ENCODE peak calls at places on chromosome 20, in six cellular contexts. U is body of pancreas; W is CD8-positive, alpha-beta memory T cell; L is fibroblast of lung; T is adrenal gland; C is upper lobe of right lung. P is an unnamed sample. For H3K4me1 and H3K9me3, the result is how much of the 10 kb centered on the place peaks cover.

GRCh38 chr20:10696650-10697049 is 22.9 kb upstream of the JAG1 start:
- DNase-seq in U (peak), W (no peak), L (no peak), T (no peak), C (no peak), P (no peak)

GRCh38 chr20:48705208-48706115 is 122.3 kb downstream of the PREX1 start:
- DNase-seq in U (no peak), W (no peak), L (no peak), T (no peak), C (no peak), P (no peak)

GRCh38 chr20:57738484-57738883 is 28.7 kb upstream of the PMEPA1 start:
- DNase-seq in U (no peak), W (no peak), L (no peak), T (no peak), C (no peak), P (no peak)

GRCh38 chr20:38659613-38659880 is 57.9 kb downstream of the ARHGAP40 start:
- DNase-seq in U (no peak), W (no peak), L (no peak), T (no peak), C (no peak), P (no peak)

GRCh38 chr20:18857640-18858039 is 44.1 kb downstream of the SCP2D1 start:
- DNase-seq in U (no peak), W (no peak), L (peak), T (no peak), C (no peak), P (no peak)

GRCh38 chr20:45833883-45834796 is 541 bp downstream of the SNX21 start:
- DNase-seq in U (peak), W (peak), L (peak), T (peak), C (peak), P (peak)

GRCh38 chr20:14189794-14190402 is 147.5 kb downstream of the FLRT3 start:
- DNase-seq in U (no peak), W (no peak), L (peak), T (no peak), C (no peak), P (no peak)

GRCh38 chr20:47196091-47197081 is 160.1 kb downstream of the ZMYND8 start:
- DNase-seq in U (peak), W (peak), L (peak), T (peak), C (peak), P (peak)

GRCh38 chr20:50194831-50195523 is 4.3 kb downstream of the CEBPB start:
- DNase-seq in U (no peak), W (no peak), L (no peak), T (no peak), C (no peak), P (no peak)

GRCh38 chr20:5674176-5674660 is 76.0 kb upstream of the SHLD1 start:
- DNase-seq in U (no peak), W (no peak), L (peak), T (no peak), C (no peak), P (no peak)

GRCh38 chr20:49278817-49279676 is 1.2 kb upstream of the ZNFX1 start:
- DNase-seq in U (peak), W (no peak), L (no peak), T (peak), C (no peak), P (no peak)

GRCh38 chr20:15380770-15381169 is 1043.4 kb upstream of the FLRT3 start:
- DNase-seq in U (no peak), W (no peak), L (no peak), T (no peak), C (no peak), P (no peak)

GRCh38 chr20:3887870-3888614 is 1.1 kb upstream of the PANK2 start:
- DNase-seq in U (no peak), W (no peak), L (peak), T (no peak), C (no peak), P (no peak)

GRCh38 chr20:44028868-44029847 is 114.5 kb downstream of the TOX2 start:
- DNase-seq in U (no peak), W (no peak), L (no peak), T (no peak), C (no peak), P (no peak)

GRCh38 chr20:23049201-23049932 is at the start of gene THBD:
- DNase-seq in U (peak), W (no peak), L (peak), T (peak), C (peak), P (peak)

GRCh38 chr20:23436681-23437080 is 2.8 kb upstream of the CSTL1 start:
- DNase-seq in U (no peak), W (no peak), L (no peak), T (no peak), C (no peak), P (no peak)

GRCh38 chr20:19726126-19726525 is 31.9 kb upstream of the RIN2 start:
- DNase-seq in U (no peak), W (no peak), L (peak), T (no peak), C (no peak), P (no peak)

GRCh38 chr20:2701671-2702081 is 9.1 kb downstream of the EBF4 start:
- DNase-seq in U (no peak), W (no peak), L (no peak), T (no peak), C (no peak), P (no peak)

GRCh38 chr20:50182336-50182735 is 8.3 kb upstream of the CEBPB start:
- DNase-seq in U (no peak), W (no peak), L (no peak), T (no peak), C (no peak), P (no peak)

GRCh38 chr20:2878515-2878914 is 5.2 kb downstream of the PTPRA start:
- DNase-seq in U (no peak), W (no peak), L (no peak), T (no peak), C (no peak), P (no peak)

GRCh38 chr20:42179768-42180167 is 561.6 kb upstream of the CHD6 start:
- DNase-seq in U (no peak), W (no peak), L (no peak), T (no peak), C (no peak), P (no peak)

GRCh38 chr20:47453167-47453782 is 48.4 kb upstream of the NCOA3 start:
- DNase-seq in U (no peak), W (no peak), L (peak), T (no peak), C (no peak), P (no peak)

GRCh38 chr20:41134362-41135186 is 2.8 kb upstream of the PLCG1 start:
- DNase-seq in U (no peak), W (no peak), L (no peak), T (no peak), C (peak), P (no peak)

GRCh38 chr20:41131594-41132387 is 5.6 kb upstream of the PLCG1 start:
- DNase-seq in U (no peak), W (no peak), L (no peak), T (no peak), C (no peak), P (no peak)

GRCh38 chr20:41135187-41135887 is 2.0 kb upstream of the PLCG1 start:
- DNase-seq in U (peak), W (peak), L (no peak), T (peak), C (peak), P (no peak)

GRCh38 chr20:41135888-41136243 is 1.5 kb upstream of the PLCG1 start:
- DNase-seq in U (no peak), W (no peak), L (no peak), T (no peak), C (no peak), P (no peak)

GRCh38 chr20:41133709-41134361 is 3.5 kb upstream of the PLCG1 start:
- DNase-seq in U (no peak), W (peak), L (no peak), T (no peak), C (no peak), P (no peak)
- H3K4me1 ChIP-seq in U (under half), W (under half), L (under half), T (under half), C (under half), P (under half)

DNA sequence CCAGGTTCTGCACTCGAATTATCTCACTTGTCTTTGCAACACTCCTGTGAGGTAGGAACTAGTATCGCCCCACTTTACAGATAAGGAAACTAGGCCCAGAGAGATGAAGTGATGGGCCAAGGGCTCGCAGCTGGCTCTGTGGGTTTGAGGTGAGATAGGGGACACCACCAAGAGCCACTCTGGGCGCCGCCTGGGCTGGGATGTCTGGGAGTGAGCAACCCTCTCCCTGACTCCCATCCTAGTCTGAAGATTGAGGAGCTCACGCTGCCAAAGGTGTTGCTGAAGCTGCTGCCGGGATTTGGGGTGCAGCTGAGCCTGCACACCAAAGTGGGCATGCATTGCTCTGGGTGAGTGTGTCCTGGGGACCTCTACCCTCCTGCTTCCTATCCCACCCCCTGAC is 5.4 kb downstream of the BPIFB3 start:
- DNase-seq in U (no peak), W (no peak), L (no peak), T (no peak), C (peak), P (no peak)
- H3K4me3 ChIP-seq in U (no peak), W (no peak), L (no peak), T (no peak), C (no peak), P (no peak)

GRCh38 chr20:56208121-56208520 is 40.4 kb upstream of the MC3R start:
- DNase-seq in U (no peak), W (no peak), L (no peak), T (no peak), C (no peak), P (no peak)

GRCh38 chr20:56215115-56215514 is 33.4 kb upstream of the MC3R start:
- DNase-seq in U (no peak), W (no peak), L (no peak), T (no peak), C (no peak), P (no peak)

GRCh38 chr20:56211051-56211450 is 37.5 kb upstream of the MC3R start:
- DNase-seq in U (no peak), W (no peak), L (no peak), T (no peak), C (no peak), P (no peak)

GRCh38 chr20:56207656-56208055 is 40.9 kb upstream of the MC3R start:
- DNase-seq in U (no peak), W (no peak), L (no peak), T (no peak), C (no peak), P (no peak)

DNA sequence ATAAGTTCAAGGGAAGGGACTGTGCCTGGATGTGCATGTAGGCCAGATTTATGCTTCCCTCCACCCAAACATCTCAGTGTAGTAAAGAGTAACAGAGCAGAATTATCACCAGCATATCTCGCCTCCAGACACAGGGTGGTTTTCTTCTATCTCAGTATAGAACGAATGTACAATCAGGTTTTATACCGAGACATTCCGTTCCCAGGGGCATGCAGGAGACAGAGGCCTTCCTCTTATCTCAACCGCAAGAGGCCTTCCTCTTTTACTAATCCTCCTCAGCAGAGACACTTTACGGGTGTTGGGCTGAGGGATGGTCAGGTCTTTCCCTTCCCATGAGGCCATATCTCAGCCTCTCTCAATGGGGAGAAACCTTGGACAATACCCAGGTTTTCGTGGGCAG is 36.5 kb upstream of the MC3R start:
- DNase-seq in U (no peak), W (no peak), L (no peak), T (no peak), C (no peak), P (no peak)
- H3K9me3 ChIP-seq in U (under half), W (under half), L (under half), T (under half), C (under half), P (under half)

DNA sequence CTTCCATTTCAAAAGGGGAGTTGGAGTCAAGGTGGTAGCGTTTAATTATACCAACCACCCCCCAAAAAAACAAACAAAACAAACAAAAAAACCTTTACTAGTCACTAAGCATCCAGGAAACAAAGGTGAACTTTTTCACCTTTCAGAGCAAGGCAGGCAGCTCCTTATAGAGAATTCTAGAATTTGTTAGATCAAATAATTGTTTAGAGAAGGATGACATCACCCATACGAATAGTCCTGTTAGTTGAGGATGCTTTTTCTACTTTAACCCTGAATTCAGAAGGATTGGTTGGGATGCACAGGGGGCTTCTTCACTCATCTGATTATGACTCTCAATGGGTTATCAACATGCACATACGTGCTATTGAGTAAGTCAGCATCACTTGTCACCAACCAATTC is 44.3 kb downstream of the GNAS start:
- DNase-seq in U (no peak), W (no peak), L (no peak), T (no peak), C (no peak), P (no peak)
- H3K4me1 ChIP-seq in U (half or more), W (under half), L (under half), T (half or more), C (half or more), P (half or more)

DNA sequence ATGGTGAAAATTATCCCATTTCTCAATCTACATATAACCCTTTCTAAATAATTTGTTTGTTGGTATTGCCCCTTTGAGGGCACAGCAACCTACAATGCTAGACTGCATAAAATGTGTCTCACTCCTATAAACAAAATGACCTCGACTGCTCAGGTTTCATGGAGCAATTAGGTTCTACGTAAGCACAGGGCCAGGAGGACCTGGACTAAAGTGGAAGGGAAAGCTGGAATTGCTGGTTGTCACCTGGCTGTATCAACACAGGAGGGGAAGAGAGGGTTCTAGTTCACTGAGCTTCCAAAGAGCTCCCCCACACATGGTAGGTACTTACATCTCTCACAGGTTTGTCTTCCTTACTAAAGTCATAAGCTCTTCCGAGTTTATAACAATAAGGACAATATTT is 51.0 kb downstream of the NCOA6 start:
- DNase-seq in U (no peak), W (no peak), L (no peak), T (no peak), C (no peak), P (no peak)
- H3K4me3 ChIP-seq in U (no peak), W (no peak), L (no peak), T (no peak), C (no peak), P (no peak)

GRCh38 chr20:55160996-55161395 is 685.6 kb downstream of the DOK5 start:
- DNase-seq in U (no peak), W (no peak), L (peak), T (no peak), C (no peak), P (no peak)
- H3K9me3 ChIP-seq in U (under half), W (under half), L (under half), T (under half), C (under half), P (under half)

GRCh38 chr20:52896348-52896747 is 75.8 kb upstream of the TSHZ2 start:
- DNase-seq in U (no peak), W (no peak), L (no peak), T (no peak), C (no peak), P (no peak)
- H3K4me1 ChIP-seq in U (under half), W (under half), L (under half), T (under half), C (under half), P (under half)

GRCh38 chr20:36462440-36463211 is 78.7 kb upstream of the MYL9 start:
- DNase-seq in U (peak), W (peak), L (peak), T (peak), C (peak), P (peak)

GRCh38 chr20:36463212-36464061 is 77.9 kb upstream of the MYL9 start:
- DNase-seq in U (no peak), W (no peak), L (no peak), T (no peak), C (no peak), P (no peak)

GRCh38 chr20:36467076-36467999 is 74.0 kb upstream of the MYL9 start:
- DNase-seq in U (peak), W (peak), L (peak), T (no peak), C (no peak), P (peak)

GRCh38 chr20:36466089-36466488 is 75.2 kb upstream of the MYL9 start:
- DNase-seq in U (no peak), W (no peak), L (no peak), T (no peak), C (no peak), P (no peak)

DNA sequence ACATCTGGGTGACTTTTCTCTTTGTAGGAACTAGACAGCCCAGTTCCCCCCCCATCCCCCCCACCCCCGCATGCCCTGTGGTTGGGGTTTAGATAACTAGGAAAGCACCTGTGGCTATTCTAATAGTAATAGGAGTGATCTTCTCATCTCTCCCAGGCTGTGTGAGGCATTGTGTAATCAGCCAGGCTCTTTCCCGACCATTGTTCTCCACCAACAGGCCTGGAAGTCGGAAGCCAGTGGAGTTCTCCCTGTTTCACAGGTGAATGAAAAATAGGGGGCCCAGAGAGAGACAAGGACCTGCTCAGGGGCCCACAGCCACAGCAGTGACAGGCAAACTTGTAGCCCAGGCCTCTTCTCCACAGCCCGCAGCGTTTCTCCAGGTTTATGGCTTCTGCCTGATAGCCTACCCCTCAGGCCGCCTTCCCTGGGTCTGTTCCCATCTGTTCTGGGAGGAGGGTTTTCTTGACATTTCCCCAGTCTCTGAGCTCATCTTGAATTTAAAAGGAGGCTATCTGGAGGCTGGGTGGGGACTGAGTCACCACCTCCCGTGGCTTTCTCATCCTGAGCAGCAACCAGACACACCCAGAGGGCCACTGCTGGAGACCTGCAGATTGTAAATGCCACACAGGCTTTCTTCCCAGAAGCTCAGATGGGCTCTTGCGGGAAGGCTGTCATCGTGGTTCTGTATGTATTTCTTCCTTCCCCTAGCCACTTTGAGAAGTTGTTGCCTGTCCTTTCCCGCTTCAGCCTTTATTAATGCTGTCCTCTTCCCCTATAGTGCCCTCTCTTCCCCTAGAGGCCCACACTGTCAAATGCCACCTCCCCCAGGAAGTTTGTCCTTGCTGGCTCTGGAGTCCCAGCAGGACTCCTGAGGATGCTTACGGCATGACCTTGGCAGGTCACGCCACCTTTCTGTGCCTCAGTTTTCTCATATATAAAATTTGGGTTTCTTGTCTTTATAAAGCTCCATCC is 75.9 kb upstream of the MYL9 start:
- DNase-seq in U (peak), W (no peak), L (peak), T (no peak), C (no peak), P (no peak)
- H3K4me3 ChIP-seq in U (no peak), W (no peak), L (no peak), T (no peak), C (no peak), P (no peak)

GRCh38 chr20:39911497-39911896 is 777.5 kb downstream of the MAFB start:
- DNase-seq in U (peak), W (no peak), L (no peak), T (no peak), C (no peak), P (no peak)
- H3K9me3 ChIP-seq in U (under half), W (under half), L (under half), T (under half), C (under half), P (under half)